ENCODE peak calls at places on chromosome 5, in seven cellular contexts. Y, P, N, U, H, G and F are unnamed samples.

GRCh38 chr5:84885479-84886258 is 501.0 kb upstream of the EDIL3 start:
- DNase-seq in Y (no peak), P (peak), N (peak), U (peak), H (peak), G (no peak), F (peak)

GRCh38 chr5:100584889-100585288 is 49.7 kb downstream of the FAM174A start:
- DNase-seq in Y (no peak), P (no peak), N (no peak), U (no peak), H (no peak), G (no peak), F (no peak)

GRCh38 chr5:179862296-179862695 is 3.7 kb upstream of the MRNIP start:
- DNase-seq in Y (no peak), P (no peak), N (no peak), U (no peak), H (no peak), G (no peak), F (no peak)

GRCh38 chr5:17255471-17256016 is 38.1 kb downstream of the BASP1 start:
- DNase-seq in Y (no peak), P (peak), N (no peak), U (no peak), H (peak), G (no peak), F (no peak)

GRCh38 chr5:135441919-135442318 is 5.2 kb downstream of the DCANP1 start:
- DNase-seq in Y (no peak), P (no peak), N (no peak), U (no peak), H (no peak), G (no peak), F (no peak)

GRCh38 chr5:136032564-136032963 is 3.8 kb downstream of the TGFBI start:
- DNase-seq in Y (no peak), P (peak), N (no peak), U (peak), H (peak), G (no peak), F (no peak)

GRCh38 chr5:119743927-119744326 is 114.6 kb downstream of the FAM170A start:
- DNase-seq in Y (no peak), P (peak), N (no peak), U (no peak), H (peak), G (peak), F (no peak)

GRCh38 chr5:154829589-154830218 is 20.7 kb downstream of the FAXDC2 start:
- DNase-seq in Y (no peak), P (peak), N (no peak), U (no peak), H (no peak), G (no peak), F (peak)

GRCh38 chr5:37771731-37772130 is 68.1 kb downstream of the GDNF start:
- DNase-seq in Y (no peak), P (peak), N (no peak), U (peak), H (peak), G (no peak), F (peak)

GRCh38 chr5:2542026-2542425 is 209.5 kb downstream of the IRX2 start:
- DNase-seq in Y (no peak), P (no peak), N (no peak), U (no peak), H (no peak), G (no peak), F (no peak)

GRCh38 chr5:2538169-2538568 is 213.3 kb downstream of the IRX2 start:
- DNase-seq in Y (no peak), P (no peak), N (no peak), U (no peak), H (no peak), G (no peak), F (no peak)

GRCh38 chr5:2546983-2547382 is 204.5 kb downstream of the IRX2 start:
- DNase-seq in Y (no peak), P (no peak), N (no peak), U (no peak), H (no peak), G (no peak), F (no peak)

DNA sequence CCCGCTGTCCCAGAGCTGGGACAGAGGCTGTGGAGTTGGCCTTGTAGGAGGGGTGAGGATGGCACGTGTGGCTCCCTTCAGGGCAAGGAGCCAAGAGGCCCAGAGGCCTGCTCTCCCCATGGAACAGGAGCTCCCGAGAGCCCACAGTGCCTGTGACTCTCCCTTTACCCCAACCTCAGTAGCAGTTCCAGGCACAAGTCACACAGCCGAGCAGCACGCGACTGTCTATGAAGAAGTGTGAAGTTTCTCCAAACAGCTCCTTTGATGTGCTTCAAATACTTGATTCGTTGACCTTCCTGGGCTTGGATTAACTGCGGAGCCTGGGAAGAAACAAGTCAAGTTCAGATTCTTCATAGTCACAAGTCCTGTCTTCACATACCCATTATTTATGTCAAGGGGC is 208.7 kb downstream of the IRX2 start:
- DNase-seq in Y (no peak), P (no peak), N (no peak), U (no peak), H (no peak), G (no peak), F (no peak)
- H3K4me3 ChIP-seq in Y (no peak), P (no peak), N (no peak), U (no peak), H (no peak), G (no peak), F (no peak)

DNA sequence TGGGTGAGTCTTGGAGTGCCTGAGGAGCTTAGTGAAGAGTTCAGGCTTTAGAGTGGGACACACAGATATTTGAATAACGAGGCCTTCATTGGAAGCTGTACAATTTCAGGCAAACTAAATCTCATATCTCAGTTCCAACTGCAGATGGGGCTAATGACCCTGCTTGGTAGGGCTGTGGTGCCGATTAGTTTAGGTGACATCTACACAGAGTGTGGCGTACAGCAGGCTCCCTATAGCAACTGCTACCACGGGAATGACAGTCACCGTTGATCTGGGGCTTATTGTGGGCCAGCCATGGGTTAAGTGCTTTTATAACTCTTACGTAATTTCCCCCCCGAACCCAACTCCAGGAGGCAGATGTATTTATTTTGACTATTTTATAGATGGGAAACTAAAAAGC is 70.8 kb downstream of the FAT2 start:
- DNase-seq in Y (no peak), P (no peak), N (no peak), U (no peak), H (no peak), G (no peak), F (no peak)
- TF ChIP-seq CTCF in Y (no peak), P (no peak), N (peak), U (no peak), H (peak), G (no peak), F (no peak)

GRCh38 chr5:132477784-132478497 is 12.6 kb downstream of the IRF1 start:
- DNase-seq in Y (no peak), P (no peak), N (no peak), U (no peak), H (no peak), G (no peak), F (no peak)
- H3K4me3 ChIP-seq in Y (no peak), P (no peak), N (no peak), U (no peak), H (no peak), G (no peak), F (no peak)

DNA sequence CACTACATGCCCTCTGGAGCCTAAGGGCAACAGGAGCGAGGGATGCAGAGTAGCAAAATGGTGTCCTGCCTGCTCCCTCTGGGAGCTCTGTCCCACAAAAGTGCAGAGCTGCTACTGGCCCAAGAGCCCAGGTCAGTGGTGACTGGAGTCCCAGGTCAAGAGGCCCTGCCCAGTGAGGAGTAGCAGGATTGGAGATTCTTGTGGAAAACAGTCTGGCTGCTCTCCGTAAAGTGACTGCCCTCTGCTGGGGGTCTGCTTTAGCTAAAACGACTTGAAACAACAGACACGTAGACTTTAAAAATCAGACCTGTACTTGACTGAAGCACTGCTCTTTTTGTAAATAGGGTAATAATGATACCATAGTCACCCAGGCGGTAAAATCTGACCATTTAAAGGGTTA is 917.0 kb downstream of the MAT2B start:
- DNase-seq in Y (no peak), P (peak), N (no peak), U (no peak), H (peak), G (no peak), F (peak)
- TF ChIP-seq CTCF in Y (no peak), P (peak), N (peak), U (peak), H (no peak), G (no peak), F (peak)

GRCh38 chr5:150129454-150129812 is 26.2 kb downstream of the PDGFRB start:
- DNase-seq in Y (no peak), P (no peak), N (no peak), U (no peak), H (no peak), G (no peak), F (no peak)
- H3K4me3 ChIP-seq in Y (no peak), P (peak), N (no peak), U (no peak), H (no peak), G (no peak), F (no peak)

GRCh38 chr5:73301208-73302088 is 128.5 kb downstream of the TMEM174 start:
- DNase-seq in Y (no peak), P (no peak), N (no peak), U (no peak), H (no peak), G (no peak), F (no peak)

GRCh38 chr5:73305386-73305785 is 132.4 kb downstream of the TMEM174 start:
- DNase-seq in Y (no peak), P (no peak), N (no peak), U (no peak), H (no peak), G (no peak), F (no peak)

GRCh38 chr5:73304381-73304780 is 131.4 kb downstream of the TMEM174 start:
- DNase-seq in Y (no peak), P (no peak), N (no peak), U (no peak), H (no peak), G (no peak), F (no peak)

GRCh38 chr5:73302797-73303138 is 129.8 kb downstream of the TMEM174 start:
- DNase-seq in Y (no peak), P (peak), N (no peak), U (no peak), H (no peak), G (no peak), F (no peak)

DNA sequence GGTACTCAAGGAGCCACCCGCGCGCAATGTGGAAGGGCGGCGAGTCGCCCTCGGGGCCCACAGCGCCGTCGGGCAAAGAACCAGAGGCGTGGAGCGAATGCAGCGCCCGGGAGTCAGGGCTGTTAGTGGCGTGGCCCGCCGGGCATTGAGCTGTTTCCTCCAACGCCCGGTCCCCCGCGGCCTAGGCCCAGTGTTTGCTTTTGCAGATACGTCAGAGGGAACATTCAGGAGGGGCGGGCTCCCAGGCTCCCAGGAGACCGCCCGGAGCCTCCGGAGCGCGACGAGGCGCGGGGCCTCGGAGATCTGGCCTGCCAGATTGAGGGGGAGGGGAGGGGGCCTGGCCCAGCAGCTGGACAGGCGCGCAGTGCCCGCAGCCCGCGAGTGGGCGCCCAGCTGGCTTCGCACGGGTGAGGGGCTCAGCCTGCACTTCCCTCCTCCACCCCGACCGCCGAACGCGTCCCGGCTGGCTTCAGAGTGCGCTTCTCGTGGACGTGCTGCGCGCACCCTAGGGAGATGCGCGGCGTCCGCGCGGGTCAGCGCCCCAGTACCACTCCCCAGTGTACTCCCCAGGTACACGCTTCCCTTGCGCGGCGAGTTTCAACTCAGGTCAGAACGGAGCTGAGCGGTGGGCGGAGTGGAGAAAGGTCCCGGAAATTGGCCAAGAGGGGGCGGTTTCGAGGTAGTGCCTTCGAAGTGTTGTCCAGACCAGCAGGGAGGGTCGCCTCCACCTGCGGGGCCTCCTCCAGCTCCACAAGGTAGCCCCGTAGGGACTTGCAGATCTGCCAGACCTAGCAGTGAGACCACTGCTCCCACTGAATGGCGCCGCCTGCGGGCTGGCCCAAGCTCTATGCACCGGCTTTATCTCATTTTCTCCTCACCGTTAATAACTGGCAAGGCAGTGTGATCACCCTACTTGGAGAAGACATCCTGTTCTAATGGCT is 130.4 kb downstream of the TMEM174 start:
- DNase-seq in Y (peak), P (no peak), N (no peak), U (no peak), H (no peak), G (peak), F (no peak)
- TF ChIP-seq CTCF in Y (no peak), P (no peak), N (no peak), U (no peak), H (no peak), G (peak), F (peak)

DNA sequence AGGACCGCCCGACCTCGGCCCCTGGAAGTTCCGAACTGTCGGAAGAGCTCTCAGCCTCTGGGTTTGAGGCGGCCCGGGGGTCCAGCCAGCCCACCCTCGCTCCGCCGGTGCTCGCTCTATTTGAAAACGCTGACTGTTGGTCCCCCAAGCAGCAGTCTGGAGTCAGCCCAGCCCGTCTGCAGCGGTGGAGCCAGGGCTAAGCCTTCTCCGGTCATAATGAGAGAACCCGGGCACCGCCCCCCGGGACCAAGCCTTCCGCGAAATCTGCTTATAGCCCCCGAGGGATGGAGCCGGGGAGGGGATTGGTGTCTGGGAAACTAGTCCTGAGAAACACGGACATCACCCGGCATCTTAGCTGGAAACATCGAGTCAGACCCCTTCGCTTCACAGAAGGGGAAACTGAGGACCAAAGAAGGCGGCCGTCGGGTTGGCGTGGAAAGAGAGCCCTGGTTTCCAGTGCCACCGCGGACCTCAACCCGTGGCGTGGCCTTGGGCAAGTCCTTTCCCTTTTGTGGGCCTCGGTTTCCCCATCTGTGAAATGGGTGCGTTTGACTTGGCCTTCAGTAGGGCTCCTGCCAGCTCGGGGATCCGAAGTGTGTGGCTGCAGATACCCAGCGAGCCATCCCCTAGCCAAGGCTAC is 999 bp downstream of the ADAM19 start:
- DNase-seq in Y (no peak), P (no peak), N (peak), U (no peak), H (no peak), G (no peak), F (no peak)
- H3K4me3 ChIP-seq in Y (peak), P (peak), N (peak), U (peak), H (peak), G (peak), F (peak)

DNA sequence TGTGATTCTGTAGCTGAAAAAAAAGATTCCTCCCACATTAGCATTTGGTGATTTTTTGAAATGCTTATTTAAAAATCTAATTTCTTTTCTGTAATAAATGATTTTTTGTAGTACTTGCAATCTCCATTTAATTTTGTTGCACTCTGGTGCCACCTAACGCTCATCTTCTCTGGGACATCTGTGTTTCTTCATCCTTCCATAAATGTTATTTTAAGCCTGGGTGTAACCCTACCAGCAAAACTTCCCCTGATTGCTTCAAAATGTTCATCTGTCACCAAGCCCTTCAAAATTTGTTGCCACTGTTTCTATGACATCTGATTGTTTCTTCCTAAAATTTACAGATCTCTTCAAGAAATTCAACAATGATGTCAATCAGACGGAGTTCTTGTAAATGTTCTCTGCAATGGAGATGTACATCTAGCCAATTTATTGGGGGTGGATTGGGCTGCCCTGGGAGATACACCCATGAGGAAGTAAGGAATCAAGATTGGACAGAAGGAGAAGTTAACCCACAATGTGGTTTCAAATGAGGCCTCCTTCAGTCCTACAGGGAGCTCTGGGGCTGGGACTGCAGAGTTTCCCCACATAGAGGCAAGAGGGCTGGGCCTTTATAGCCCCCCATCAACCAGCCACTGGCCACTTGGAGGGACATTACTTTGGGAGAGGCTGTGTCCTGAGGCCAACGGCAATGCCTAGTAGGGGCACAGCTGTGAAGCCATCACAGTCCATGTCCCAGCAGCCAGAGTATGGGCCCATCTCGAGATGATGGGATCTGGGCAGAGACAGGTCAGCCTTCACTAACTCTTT is 23.3 kb downstream of the MCTP1 start:
- DNase-seq in Y (no peak), P (peak), N (no peak), U (no peak), H (peak), G (no peak), F (peak)
- TF ChIP-seq CTCF in Y (no peak), P (peak), N (peak), U (peak), H (peak), G (peak), F (peak)

GRCh38 chr5:111548312-111548930 is 36.1 kb upstream of the STARD4 start:
- DNase-seq in Y (no peak), P (no peak), N (no peak), U (no peak), H (no peak), G (no peak), F (no peak)

GRCh38 chr5:111548992-111549649 is 36.8 kb upstream of the STARD4 start:
- DNase-seq in Y (no peak), P (no peak), N (no peak), U (no peak), H (peak), G (no peak), F (no peak)

GRCh38 chr5:111551120-111551519 is 38.8 kb upstream of the STARD4 start:
- DNase-seq in Y (no peak), P (no peak), N (no peak), U (no peak), H (no peak), G (no peak), F (no peak)

GRCh38 chr5:111551569-111552275 is 39.4 kb upstream of the STARD4 start:
- DNase-seq in Y (no peak), P (no peak), N (no peak), U (no peak), H (no peak), G (no peak), F (peak)

GRCh38 chr5:111550282-111551020 is 38.1 kb upstream of the STARD4 start:
- DNase-seq in Y (peak), P (peak), N (peak), U (peak), H (peak), G (peak), F (peak)
- H3K4me3 ChIP-seq in Y (no peak), P (no peak), N (no peak), U (no peak), H (no peak), G (no peak), F (no peak)